ENCODE peak calls at places on chromosomes 11 and 22, in four cellular contexts. T is fibroblast of pulmonary artery, Z is heart left ventricle, G is AG10803. F is an unnamed sample.

GRCh38 chr11:34302046-34302921 is 55.5 kb downstream of the ABTB2 start:
- DNase-seq in T (peak), Z (no peak), G (peak), F (peak)

GRCh38 chr11:65497141-65498041 is 1.5 kb upstream of the MALAT1 start:
- DNase-seq in Z (peak), G (peak), T (peak), F (no peak)

GRCh38 chr11:103887001-103887680 is 149.3 kb upstream of the DDI1 start:
- DNase-seq in G (no peak), Z (peak), T (no peak), F (no peak)

GRCh38 chr11:14907411-14908213 is 15.6 kb upstream of the CYP2R1 start:
- DNase-seq in T (peak), Z (peak), G (peak), F (no peak)

GRCh38 chr22:22168190-22168940 is 76.2 kb upstream of the VPREB1 start:
- DNase-seq in Z (no peak), G (peak), T (peak), F (peak)

GRCh38 chr22:20528405-20528978 is 21.1 kb downstream of the MED15 start:
- DNase-seq in G (no peak), T (no peak), Z (no peak), F (no peak)

GRCh38 chr11:92861641-92862040 is 107.8 kb upstream of the MTNR1B start:
- DNase-seq in T (no peak), Z (no peak), G (no peak), F (no peak)

GRCh38 chr11:132078677-132079076 is 708.3 kb downstream of the NTM start:
- DNase-seq in T (no peak), Z (no peak), G (no peak), F (no peak)

GRCh38 chr22:44057411-44057987 is 33.4 kb downstream of the PARVB start:
- DNase-seq in Z (peak), T (peak), G (no peak), F (no peak)

GRCh38 chr11:74487875-74488274 is 5.6 kb downstream of the LIPT2 start:
- DNase-seq in T (no peak), Z (no peak), G (no peak), F (no peak)

GRCh38 chr11:2156416-2157182 is 4.4 kb downstream of the INS start:
- DNase-seq in G (peak), T (peak), Z (peak), F (no peak)

GRCh38 chr11:27460158-27460565 is 12.4 kb downstream of the LGR4 start:
- DNase-seq in Z (no peak), T (no peak), G (no peak), F (no peak)

GRCh38 chr11:18229501-18229900 is 7.1 kb downstream of the SAA4 start:
- DNase-seq in G (no peak), T (no peak), Z (no peak), F (no peak)

GRCh38 chr11:44033411-44033850 is 14.3 kb upstream of the ACCSL start:
- DNase-seq in T (no peak), G (no peak), Z (no peak), F (no peak)

GRCh38 chr11:10076458-10077141 is 217.4 kb downstream of the SBF2 start:
- DNase-seq in T (peak), G (peak), Z (peak), F (no peak)

GRCh38 chr22:41810022-41810421 is 9.5 kb downstream of the CCDC134 start:
- DNase-seq in G (no peak), Z (no peak), T (no peak), F (no peak)

GRCh38 chr11:84157639-84158038 is 871.5 kb upstream of the CCDC90B start:
- DNase-seq in T (no peak), G (no peak), Z (no peak), F (no peak)

GRCh38 chr11:119091966-119092879 is 7.5 kb downstream of the HMBS start:
- DNase-seq in G (no peak), T (no peak), Z (no peak), F (no peak)

GRCh38 chr22:35783943-35784614 is 66.4 kb downstream of the APOL5 start:
- DNase-seq in T (no peak), Z (no peak), G (peak), F (peak)

GRCh38 chr22:31922593-31922992 is 21.7 kb upstream of the YWHAH start:
- DNase-seq in Z (no peak), T (no peak), G (no peak), F (no peak)

GRCh38 chr22:27835446-27835845 is 33.9 kb upstream of the MN1 start:
- DNase-seq in T (no peak), G (peak), Z (no peak), F (no peak)

GRCh38 chr11:3164138-3164539 is 971 bp downstream of the OSBPL5 start:
- DNase-seq in T (no peak), Z (peak), G (no peak), F (no peak)

GRCh38 chr11:128095459-128096096 is 491.8 kb downstream of the ETS1 start:
- DNase-seq in Z (no peak), G (peak), T (peak), F (peak)

GRCh38 chr11:57069942-57070341 is 81.2 kb downstream of the OR5AK2 start:
- DNase-seq in G (peak), T (peak), Z (no peak), F (no peak)

GRCh38 chr22:46752911-46753310 is 9.5 kb upstream of the TBC1D22A start:
- DNase-seq in Z (no peak), G (no peak), T (no peak), F (no peak)

GRCh38 chr11:2211113-2211971 is 39.7 kb upstream of the TH start:
- DNase-seq in G (no peak), Z (peak), T (no peak), F (no peak)

GRCh38 chr11:2891291-2891690 is 5.7 kb upstream of the CDKN1C start:
- DNase-seq in G (no peak), Z (no peak), T (no peak), F (no peak)

GRCh38 chr11:104713366-104713765 is 184.9 kb downstream of the CASP12 start:
- DNase-seq in T (peak), Z (no peak), G (peak), F (no peak)

GRCh38 chr22:36730176-36730858 is 26.8 kb upstream of the CACNG2 start:
- DNase-seq in G (no peak), T (no peak), Z (no peak), F (no peak)

GRCh38 chr11:133900176-133901105 is 55.1 kb upstream of the SPATA19 start:
- DNase-seq in Z (no peak), G (no peak), T (no peak), F (no peak)

GRCh38 chr11:73239571-73240189 is 21.6 kb downstream of the P2RY2 start:
- DNase-seq in G (no peak), Z (no peak), T (no peak), F (no peak)

GRCh38 chr11:71304491-71304890 is 52.1 kb upstream of the SHANK2 start:
- DNase-seq in G (no peak), Z (no peak), T (no peak), F (no peak)

GRCh38 chr11:1963864-1964263 is 16.7 kb downstream of the MRPL23 start:
- DNase-seq in T (no peak), Z (peak), G (no peak), F (no peak)

GRCh38 chr11:2667940-2668339 is 31.9 kb downstream of the KCNQ1OT1 start:
- DNase-seq in Z (no peak), G (no peak), T (no peak), F (no peak)

GRCh38 chr11:6615882-6616585 is 3.2 kb downstream of the TPP1 start:
- DNase-seq in T (no peak), G (no peak), Z (no peak), F (no peak)

GRCh38 chr11:6618117-6619020 is 853 bp downstream of the TPP1 start:
- DNase-seq in G (peak), T (peak), Z (no peak), F (no peak)

GRCh38 chr11:6616596-6617250 is 2.5 kb downstream of the TPP1 start:
- DNase-seq in G (no peak), T (no peak), Z (no peak), F (no peak)

GRCh38 chr11:6619021-6619745 is at the start of gene TPP1:
- DNase-seq in G (peak), T (peak), Z (peak), F (peak)

GRCh38 chr11:6617315-6617781 is 1.9 kb downstream of the TPP1 start:
- DNase-seq in T (peak), G (no peak), Z (no peak), F (no peak)
- H3K4me3 ChIP-seq in T (peak), G (peak), Z (peak), F (no peak)

GRCh38 chr22:50548913-50549790 is 3.5 kb downstream of the KLHDC7B start:
- DNase-seq in G (no peak), Z (no peak), T (no peak), F (no peak)
- H3K4me3 ChIP-seq in G (no peak), Z (peak), T (no peak), F (no peak)

DNA sequence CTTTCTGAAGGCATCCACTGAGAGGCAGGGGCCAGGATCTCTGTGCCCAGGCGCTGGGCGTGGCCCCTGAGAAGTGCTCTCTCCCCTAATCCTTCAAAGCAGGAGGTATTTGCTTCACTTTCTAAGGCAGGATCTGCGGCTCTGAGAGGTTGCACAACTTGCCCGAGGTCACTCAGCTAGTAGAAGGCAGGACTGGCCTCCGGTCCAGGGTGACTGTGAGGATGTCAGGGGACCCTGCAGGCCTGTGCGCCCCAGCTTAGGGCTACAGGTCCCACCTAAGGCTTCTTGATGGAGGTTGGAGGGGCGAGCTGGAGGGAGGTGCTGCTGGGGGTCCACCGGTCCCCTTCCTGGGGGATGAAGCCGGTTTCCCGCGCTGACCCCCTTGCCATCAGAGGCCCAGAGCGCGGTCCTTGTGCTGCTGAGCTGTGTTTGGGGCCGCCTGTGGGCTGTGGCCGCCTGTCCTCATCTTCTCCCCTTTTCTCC is 979 bp downstream of the SMIM38 start:
- DNase-seq in Z (no peak), G (peak), T (peak), F (no peak)
- H3K4me3 ChIP-seq in Z (peak), G (no peak), T (no peak), F (no peak)

DNA sequence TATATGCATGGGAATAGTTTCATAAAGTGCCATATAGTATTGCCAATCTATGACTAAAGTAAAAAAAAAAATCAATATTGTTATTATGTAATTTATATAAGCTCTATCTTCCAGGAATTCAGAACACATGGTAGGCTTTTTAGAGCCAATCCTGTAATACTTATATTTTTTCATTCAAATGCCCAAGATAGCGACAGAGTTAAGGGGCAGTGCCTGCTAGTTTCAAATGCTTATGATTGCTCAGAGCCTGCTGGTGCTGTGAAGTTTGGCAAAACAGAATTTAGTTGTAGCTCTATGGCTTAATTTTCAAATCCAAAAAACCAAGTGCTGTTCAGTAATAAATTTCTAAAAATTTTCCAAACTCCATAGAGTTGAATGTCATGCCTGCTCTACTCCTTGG is 39.0 kb upstream of the BLID start:
- DNase-seq in T (no peak), G (no peak), Z (no peak), F (no peak)
- H3K4me3 ChIP-seq in T (peak), G (no peak), Z (no peak), F (no peak)

F was measured in kidney epithelial cell.